ENCODE peak calls at places on chromosomes 5 and 9, in seven cellular contexts. P is CD4-positive, alpha-beta T cell; S is GM10248; U is H9; E is astrocyte of the spinal cord; T is uterus; C is thyroid gland. V is an unnamed sample.

GRCh38 chr5:158640581-158640980 is 459.1 kb downstream of the EBF1 start:
- DNase-seq in S (no peak), E (no peak), C (no peak), T (peak), U (no peak), P (no peak), V (no peak)

GRCh38 chr5:161546463-161547301 is at the start of gene GABRB2:
- DNase-seq in T (no peak), P (no peak), C (peak), E (peak), S (peak), U (peak), V (peak)

GRCh38 chr9:71890042-71890680 is 20.8 kb downstream of the ABHD17B start:
- DNase-seq in E (no peak), S (no peak), C (no peak), T (no peak), P (no peak), U (no peak), V (no peak)

GRCh38 chr9:98998441-98999151 is 54.9 kb downstream of the COL15A1 start:
- DNase-seq in C (peak), P (peak), U (peak), E (peak), S (peak), T (peak), V (peak)

GRCh38 chr9:133371261-133371711 is 4.6 kb downstream of the SURF4 start:
- DNase-seq in E (peak), T (no peak), U (no peak), P (peak), S (no peak), C (no peak), V (no peak)

GRCh38 chr5:1080414-1080813 is 31.4 kb downstream of the SLC12A7 start:
- DNase-seq in E (no peak), S (no peak), U (no peak), T (no peak), P (no peak), C (no peak), V (no peak)

GRCh38 chr9:35287986-35288515 is 126.2 kb downstream of the UNC13B start:
- DNase-seq in U (no peak), S (no peak), C (no peak), P (no peak), T (no peak), E (no peak), V (no peak)

GRCh38 chr5:41871866-41872265 is 1.6 kb upstream of the OXCT1 start:
- DNase-seq in T (peak), S (no peak), E (peak), U (no peak), P (no peak), C (peak), V (no peak)

GRCh38 chr5:172643392-172643871 is 2.4 kb downstream of the NEURL1B start:
- DNase-seq in U (no peak), T (no peak), P (no peak), C (no peak), S (no peak), E (no peak), V (no peak)

DNA sequence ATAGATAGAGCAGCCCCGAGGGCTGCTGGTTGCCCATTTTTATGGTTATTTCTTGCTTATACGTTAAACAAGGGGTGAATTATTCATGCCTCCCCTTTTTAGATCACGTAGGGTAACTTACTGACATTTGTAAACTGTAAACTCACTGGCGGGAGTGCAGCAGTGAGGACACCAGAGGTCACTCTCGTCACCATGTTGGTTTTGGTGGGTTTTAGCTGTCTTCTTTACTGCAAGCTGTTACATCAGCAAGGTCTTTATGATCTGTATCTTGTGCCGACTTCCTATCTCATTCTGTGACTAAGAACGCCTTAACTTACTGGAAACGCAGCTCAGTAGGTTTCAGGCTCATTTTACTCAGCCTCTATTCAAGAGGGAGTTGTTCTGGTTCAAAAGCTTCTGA is 155.0 kb upstream of the PRDM9 start:
- DNase-seq in S (no peak), P (no peak), E (no peak), C (no peak), T (no peak), U (peak), V (no peak)
- TF ChIP-seq CTCF in S (no peak), P (no peak), E (no peak), C (no peak), T (no peak), U (peak), V (peak)

DNA sequence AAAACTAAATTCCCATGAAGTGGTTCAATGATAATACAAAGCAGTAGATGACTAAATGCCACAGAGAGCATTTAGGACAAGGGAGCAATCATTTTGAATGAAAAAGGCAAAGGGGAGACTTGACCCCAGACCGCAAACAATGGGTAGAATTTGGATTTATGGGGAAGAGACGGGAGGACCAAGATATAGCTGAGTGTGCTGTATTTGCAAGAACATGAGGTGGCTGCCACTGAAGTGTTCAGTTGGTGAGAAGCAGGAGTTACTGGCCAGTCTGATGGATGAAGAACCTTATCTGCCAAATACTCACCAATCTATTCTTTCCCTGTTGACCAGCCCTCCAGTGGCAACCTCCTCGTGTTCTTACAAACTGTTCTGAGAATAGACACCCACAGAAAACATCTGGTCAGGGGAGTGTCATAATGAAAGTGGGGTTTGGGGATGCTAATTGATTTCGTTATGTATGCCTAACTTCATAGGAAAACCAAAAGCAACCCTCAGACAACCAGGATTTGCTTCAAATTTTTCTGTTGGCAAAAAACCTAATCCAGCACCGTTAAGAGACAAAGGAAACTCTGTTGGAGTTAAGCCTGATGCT is 19.8 kb downstream of the TDRD7 start:
- DNase-seq in E (no peak), U (no peak), C (no peak), P (no peak), T (no peak), S (no peak), V (no peak)
- TF ChIP-seq CTCF in E (no peak), U (no peak), C (no peak), P (no peak), T (no peak), S (no peak), V (no peak)

DNA sequence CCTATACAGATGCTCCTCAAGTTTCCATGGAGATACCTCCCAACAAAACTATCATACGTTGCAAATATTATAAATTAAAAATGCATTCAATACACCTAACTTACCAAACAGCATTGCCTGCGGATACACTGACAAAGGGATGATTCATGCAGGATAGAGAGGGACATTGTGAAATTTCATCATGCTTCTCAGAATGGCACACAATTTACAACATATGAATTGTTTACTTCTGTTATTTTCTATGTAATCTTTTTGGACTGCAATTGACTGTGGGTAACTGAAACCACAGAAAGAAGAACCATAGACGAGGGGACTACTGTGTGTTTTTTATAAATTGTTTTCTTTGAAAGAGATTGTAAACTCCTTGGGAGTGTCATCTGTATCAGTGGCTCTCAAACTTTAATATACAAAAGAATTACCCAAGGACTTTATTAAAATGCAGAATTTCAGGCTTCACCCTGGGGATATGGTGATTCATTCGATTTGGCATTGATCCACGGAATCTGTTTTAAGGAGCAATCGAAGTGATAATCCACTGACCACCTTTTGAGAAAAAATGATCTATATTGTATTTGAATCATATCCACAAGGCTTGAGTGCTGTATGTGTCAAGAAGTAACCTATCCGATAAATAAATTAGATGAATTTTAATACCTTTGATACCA is 146.4 kb downstream of the SGCD start:
- DNase-seq in U (no peak), E (peak), T (no peak), C (no peak), S (no peak), P (no peak), V (no peak)
- TF ChIP-seq CTCF in U (no peak), E (no peak), T (no peak), C (no peak), S (no peak), P (no peak), V (no peak)

DNA sequence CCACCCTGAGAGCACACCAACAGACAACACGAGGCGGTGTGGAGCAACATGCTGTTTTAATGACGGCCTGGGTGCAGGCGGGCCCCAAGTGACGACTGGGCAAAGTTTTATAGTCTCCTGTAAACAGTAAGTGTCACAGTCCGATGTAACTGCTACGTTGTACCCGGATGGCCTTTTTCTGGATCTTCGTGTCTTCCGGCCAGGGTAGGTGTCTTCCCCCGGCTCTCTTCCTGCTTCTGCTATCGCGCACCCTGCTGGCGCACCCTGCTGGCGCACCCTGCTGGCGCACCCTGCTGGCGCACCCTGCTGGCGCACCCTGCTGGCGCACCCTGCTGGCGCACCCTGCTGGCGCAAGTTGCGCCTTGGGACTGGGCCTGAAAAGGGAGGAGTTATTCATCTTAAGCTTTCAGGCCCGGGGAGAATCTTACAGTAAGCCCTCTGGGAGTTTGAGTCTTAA is 143.0 kb upstream of the TARS1 start:
- DNase-seq in U (peak), P (no peak), C (no peak), T (no peak), S (no peak), E (no peak), V (no peak)
- TF ChIP-seq CTCF in U (peak), P (no peak), C (no peak), T (no peak), S (no peak), E (no peak), V (peak)

V was measured in neural crest cell.